ENCODE peak calls at places on chromosomes 7 and 10, in five cellular contexts. H is EL, W is skeletal muscle cell, X is T-helper 22 cell, Y is EH. V is an unnamed sample.

GRCh38 chr10:93086289-93086688 is 12.6 kb downstream of the CYP26A1 start:
- DNase-seq in W (no peak), X (no peak), H (no peak), Y (no peak), V (no peak)

GRCh38 chr10:100890141-100890695 is 22.5 kb upstream of the SLF2 start:
- DNase-seq in H (no peak), X (no peak), W (no peak), Y (no peak), V (no peak)

GRCh38 chr10:91604462-91604935 is 28.4 kb downstream of the PPP1R3C start:
- DNase-seq in W (no peak), H (no peak), X (no peak), Y (no peak), V (no peak)

GRCh38 chr10:28302668-28303488 is at the start of gene MPP7:
- DNase-seq in H (peak), Y (peak), W (peak), X (peak), V (peak)

GRCh38 chr10:100826661-100826982 is 81.2 kb downstream of the PAX2 start:
- DNase-seq in W (no peak), X (no peak), H (no peak), Y (no peak), V (no peak)

GRCh38 chr10:78551184-78552005 is 517.4 kb upstream of the ZMIZ1 start:
- DNase-seq in Y (no peak), W (no peak), X (no peak), H (no peak), V (no peak)

GRCh38 chr7:1368682-1369571 is 90.3 kb downstream of the MICALL2 start:
- DNase-seq in H (peak), Y (peak), W (no peak), X (no peak), V (peak)

GRCh38 chr10:133396035-133396624 is 2.2 kb downstream of the MTG1 start:
- DNase-seq in W (no peak), X (no peak), H (no peak), Y (no peak), V (no peak)

GRCh38 chr7:15921576-15921975 is 235.1 kb upstream of the MEOX2 start:
- DNase-seq in Y (peak), W (no peak), H (peak), X (no peak), V (peak)

GRCh38 chr10:28679941-28680752 is 2.8 kb downstream of the BAMBI start:
- DNase-seq in H (no peak), Y (peak), W (no peak), X (no peak), V (no peak)

GRCh38 chr7:80097756-80098155 is 36.9 kb upstream of the GNAI1 start:
- DNase-seq in X (no peak), Y (no peak), W (no peak), H (no peak), V (no peak)

GRCh38 chr10:118301211-118301610 is 40.9 kb downstream of the FAM204A start:
- DNase-seq in H (no peak), W (no peak), Y (no peak), X (no peak), V (no peak)

GRCh38 chr10:116408716-116409115 is 18.9 kb upstream of the PNLIPRP3 start:
- DNase-seq in H (no peak), X (no peak), Y (no peak), W (no peak), V (no peak)

GRCh38 chr7:41709621-41710020 is 6.7 kb upstream of the INHBA start:
- DNase-seq in H (peak), X (no peak), Y (peak), W (peak), V (peak)

GRCh38 chr10:82267465-82267864 is 392.5 kb downstream of the NRG3 start:
- DNase-seq in W (no peak), H (no peak), X (no peak), Y (no peak), V (no peak)

GRCh38 chr10:87650838-87651237 is 8.8 kb upstream of the PAPSS2 start:
- DNase-seq in Y (no peak), W (no peak), X (no peak), H (no peak), V (no peak)

GRCh38 chr10:96890172-96890513 is 58.0 kb downstream of the LCOR start:
- DNase-seq in H (no peak), W (no peak), Y (no peak), X (no peak), V (peak)

GRCh38 chr10:132713421-132714095 is 72.4 kb downstream of the NKX6-2 start:
- DNase-seq in W (no peak), Y (no peak), H (no peak), X (no peak), V (peak)

GRCh38 chr7:139641337-139641992 is 118.0 kb downstream of the CLEC2L start:
- DNase-seq in X (no peak), H (no peak), Y (no peak), W (no peak), V (no peak)

GRCh38 chr10:69869291-69869841 is 67.7 kb downstream of the COL13A1 start:
- DNase-seq in W (no peak), X (no peak), H (peak), Y (peak), V (peak)

GRCh38 chr7:54687518-54688212 is 71.3 kb downstream of the SEC61G start:
- DNase-seq in W (no peak), H (no peak), X (no peak), Y (no peak), V (no peak)

GRCh38 chr10:84925495-84925894 is 597.1 kb downstream of the CCSER2 start:
- DNase-seq in X (no peak), W (no peak), Y (no peak), H (no peak), V (no peak)